ENCODE peak calls at places on chromosomes 2 and 18, in four cellular contexts. J is BE2C, X is HL-60, T is cardiac fibroblast. W is an unnamed sample.

GRCh38 chr2:198545411-198545810 is 741.0 kb downstream of the PLCL1 start:
- DNase-seq in T (no peak), X (no peak), J (no peak), W (no peak)

GRCh38 chr2:151862688-151863087 is 34.5 kb upstream of the ARL5A start:
- DNase-seq in T (no peak), X (no peak), J (no peak), W (no peak)

GRCh38 chr2:7666561-7667259 is 749.5 kb downstream of the RNF144A start:
- DNase-seq in J (peak; percentile 12), T (no peak), X (no peak), W (no peak)

GRCh38 chr2:152134488-152135280 is 35.8 kb upstream of the CACNB4 start:
- DNase-seq in X (no peak), J (no peak), T (peak; percentile 54), W (no peak)

GRCh38 chr2:175734679-175735078 is 267.4 kb downstream of the LNPK start:
- DNase-seq in T (no peak), J (peak; percentile 8), X (no peak), W (no peak)

GRCh38 chr2:127049927-127050802 is 56.8 kb downstream of the BIN1 start:
- DNase-seq in X (no peak), T (peak; percentile 55), J (peak; percentile 69), W (no peak)

GRCh38 chr2:105378276-105378840 is 20.5 kb downstream of the FHL2 start:
- DNase-seq in X (no peak), J (peak; percentile 42), T (peak; percentile 19), W (no peak)

GRCh38 chr2:157460897-157461296 is 17.0 kb upstream of the CYTIP start:
- DNase-seq in J (no peak), X (no peak), T (no peak), W (no peak)

GRCh38 chr2:5730386-5730785 is 38.2 kb downstream of the SOX11 start:
- DNase-seq in T (no peak), X (no peak), J (no peak), W (no peak)

GRCh38 chr2:3738454-3738853 is 35.1 kb downstream of the DCDC2C start:
- DNase-seq in T (peak; percentile 41), X (no peak), J (peak; percentile 66), W (no peak)
- TF ChIP-seq CTCF in T (peak; percentile 23), X (no peak), J (peak; percentile 65), W (no peak)

GRCh38 chr2:155872396-155872795 is 460.1 kb downstream of the NR4A2 start:
- DNase-seq in T (no peak), J (no peak), X (no peak), W (no peak)
- TF ChIP-seq CTCF in T (no peak), J (no peak), X (no peak), W (no peak)

GRCh38 chr2:42074661-42075060 is 26.8 kb downstream of the PKDCC start:
- DNase-seq in T (peak; percentile 49), X (no peak), J (peak; percentile 48), W (no peak)
- TF ChIP-seq CTCF in T (peak; percentile 14), X (no peak), J (peak; percentile 40), W (no peak)

DNA sequence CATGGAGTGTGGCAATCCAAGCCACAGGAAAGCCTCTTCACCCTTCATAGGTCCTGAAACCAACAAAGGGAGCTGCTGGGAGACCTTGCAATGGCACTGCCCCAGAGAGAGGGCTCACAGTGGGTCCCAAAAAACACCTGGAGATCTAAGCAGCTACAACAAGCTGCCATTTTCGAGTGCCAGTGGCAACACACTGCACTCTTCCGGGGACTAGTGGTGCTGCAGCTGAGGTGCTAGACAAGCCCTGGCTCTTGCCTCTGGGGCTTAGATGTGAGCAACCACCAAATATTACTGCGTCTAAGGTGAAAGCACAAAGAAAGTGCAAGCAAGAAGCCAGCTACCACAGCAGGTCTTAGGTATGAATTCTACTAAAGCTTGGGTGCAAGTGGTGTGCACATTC is 192.9 kb downstream of the NOL4 start:
- DNase-seq in X (no peak), J (no peak), T (peak; percentile 27), W (no peak)
- TF ChIP-seq CTCF in X (no peak), J (no peak), T (peak; percentile 56), W (no peak)

DNA sequence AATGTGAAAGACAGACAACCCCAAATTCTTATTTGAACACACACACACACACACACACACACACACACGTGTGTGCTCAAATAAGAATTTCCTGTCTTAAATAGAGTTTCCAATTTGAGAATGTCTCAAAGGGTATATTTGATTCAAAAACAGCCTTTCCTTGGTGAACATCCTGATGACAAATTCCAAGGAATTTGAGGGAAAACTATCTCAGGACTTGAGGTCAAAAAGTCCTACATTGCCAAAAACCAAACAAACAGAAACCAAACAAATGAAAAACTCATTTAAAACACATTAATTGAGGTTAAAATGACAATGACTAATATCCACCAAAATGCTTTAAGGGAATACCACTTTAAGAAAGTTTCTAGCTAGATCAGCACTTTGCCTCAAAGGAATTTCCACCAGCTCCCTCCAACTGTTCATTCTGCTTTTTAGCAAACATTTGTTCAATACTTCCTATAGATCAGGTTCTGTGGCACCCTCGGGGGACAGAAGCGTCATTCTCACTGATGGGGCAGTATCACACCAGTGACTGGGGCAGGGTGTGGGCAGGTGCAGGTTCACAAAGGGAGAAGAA is 232.1 kb upstream of the TRIB2 start:
- DNase-seq in X (no peak), T (no peak), J (no peak), W (no peak)
- TF ChIP-seq CTCF in X (no peak), T (no peak), J (no peak), W (no peak)

DNA sequence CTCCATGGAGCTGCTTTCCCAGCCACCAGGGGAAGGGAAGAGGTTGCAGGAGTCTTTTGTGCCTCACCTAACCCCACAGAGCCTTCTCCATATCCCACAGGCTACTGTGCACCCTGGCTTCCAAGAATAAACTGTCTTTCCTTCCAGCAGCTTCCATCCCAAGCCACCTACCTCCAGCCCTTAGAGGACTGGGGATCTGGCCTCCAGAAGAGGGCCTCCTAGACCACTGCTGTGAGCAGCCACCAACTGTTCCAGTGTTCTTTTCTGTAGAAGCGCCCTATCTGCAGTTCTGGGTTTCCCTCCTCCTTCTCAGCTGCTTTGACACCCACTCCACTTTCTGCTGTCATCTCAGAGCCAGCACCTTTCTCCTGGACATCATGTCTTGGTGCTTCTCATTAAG is 30.7 kb upstream of the REG3G start:
- DNase-seq in J (no peak), T (no peak), X (no peak), W (no peak)
- TF ChIP-seq CTCF in J (no peak), T (no peak), X (no peak), W (no peak)

GRCh38 chr18:28175047-28175929 is 1.6 kb downstream of the CDH2 start:
- DNase-seq in J (peak; percentile 54), T (peak; percentile 59), X (no peak), W (no peak)
- TF ChIP-seq CTCF in J (no peak), T (no peak), X (no peak), W (no peak)

DNA sequence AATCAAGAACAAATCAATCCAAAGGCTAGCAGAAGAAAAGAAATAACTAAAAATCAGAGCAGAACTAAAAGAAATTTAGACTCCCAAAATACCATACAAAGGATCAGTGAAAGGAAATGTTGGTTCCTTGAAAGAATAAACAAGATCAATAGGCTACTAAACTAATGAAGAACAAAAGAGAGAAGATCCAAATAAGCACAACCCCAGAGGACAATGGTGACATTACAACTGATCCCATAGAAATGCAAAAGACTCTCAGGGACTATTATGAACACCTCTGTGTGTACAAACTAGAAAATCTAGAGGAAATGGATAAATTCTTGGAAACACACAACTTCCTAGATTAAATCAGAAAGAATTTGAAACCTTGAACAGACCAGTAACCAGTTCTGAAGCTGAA is 1186.9 kb downstream of the LRP1B start:
- DNase-seq in T (no peak), J (no peak), X (no peak), W (no peak)
- TF ChIP-seq CTCF in T (no peak), J (no peak), X (no peak), W (no peak)

GRCh38 chr18:58320907-58321561 is 277.0 kb downstream of the NEDD4L start:
- DNase-seq in X (no peak), T (no peak), J (no peak), W (no peak)
- TF ChIP-seq CTCF in X (no peak), T (no peak), J (no peak), W (no peak)

DNA sequence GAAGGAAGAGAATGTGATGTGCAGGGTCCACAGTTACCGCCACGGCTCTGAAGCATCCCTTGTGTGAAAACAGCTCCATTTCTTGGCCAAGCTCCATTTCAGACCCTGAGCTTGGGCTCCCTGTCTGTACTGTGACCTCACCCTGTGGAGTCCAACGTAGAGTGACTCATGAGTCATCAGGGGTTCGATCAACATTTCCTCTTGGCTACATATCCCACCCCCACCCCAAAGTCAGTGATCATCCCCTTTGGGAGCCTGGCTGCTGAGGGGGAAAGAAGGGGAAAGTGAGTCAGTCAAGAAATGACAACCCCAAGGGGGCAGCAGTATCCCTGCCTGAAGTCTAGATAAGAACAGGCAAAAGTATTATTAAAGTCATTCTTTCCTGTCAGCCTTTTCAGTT is 62.2 kb downstream of the PAPOLG start:
- DNase-seq in T (peak; percentile 28), J (no peak), X (no peak), W (no peak)
- TF ChIP-seq CTCF in T (peak; percentile 21), J (no peak), X (no peak), W (no peak)